ENCODE peak calls at places on chromosome 22, in eight cellular contexts. Z is IMR-90; M is SK-N-SH; S is transverse colon; R is HCT116; G is fibroblast of lung; Q is naive thymus-derived CD4-positive, alpha-beta T cell; V is PC-9. K is an unnamed sample.

GRCh38 chr22:17969732-17970131 is 54.6 kb downstream of the MICAL3 start:
- DNase-seq in Z (peak; percentile 99), M (no peak), S (no peak), R (no peak), G (peak; percentile 97), Q (no peak), V (peak; percentile 65), K (no peak)

GRCh38 chr22:42281706-42282251 is 11.3 kb upstream of the TCF20 start:
- DNase-seq in Z (no peak), M (no peak), S (no peak), R (no peak), G (no peak), Q (no peak), V (no peak), K (no peak)

GRCh38 chr22:41995211-41995610 is 3.4 kb upstream of the WBP2NL start:
- DNase-seq in Z (no peak), M (no peak), S (no peak), R (no peak), G (no peak), Q (no peak), V (no peak), K (no peak)

GRCh38 chr22:38243007-38243775 is 29.6 kb downstream of the TMEM184B start:
- DNase-seq in Z (peak; percentile 78), M (no peak), S (peak; percentile 81), R (no peak), G (peak; percentile 89), Q (no peak), V (no peak), K (no peak)

GRCh38 chr22:26958378-26958777 is 301.0 kb downstream of the MIAT start:
- DNase-seq in Z (no peak), M (no peak), S (no peak), R (no peak), G (no peak), Q (no peak), V (no peak), K (no peak)

GRCh38 chr22:21650280-21650679 is 8.2 kb downstream of the SDF2L1 start:
- DNase-seq in Z (no peak), M (no peak), S (no peak), R (no peak), G (no peak), Q (no peak), V (no peak), K (no peak)

GRCh38 chr22:29798801-29799200 is 31.6 kb downstream of the UQCR10 start:
- DNase-seq in Z (no peak), M (no peak), S (no peak), R (no peak), G (no peak), Q (no peak), V (peak; percentile 87), K (no peak)

GRCh38 chr22:48863965-48864538 is 963.6 kb downstream of the BRD1 start:
- DNase-seq in Z (no peak), M (no peak), S (no peak), R (no peak), G (no peak), Q (no peak), V (no peak), K (no peak)

GRCh38 chr22:49957826-49958461 is 2.6 kb upstream of the PIM3 start:
- DNase-seq in Z (no peak), M (no peak), S (peak; percentile 44), R (no peak), G (no peak), Q (no peak), V (no peak), K (peak; percentile 50)

GRCh38 chr22:50114221-50114981 is 24.6 kb downstream of the MOV10L1 start:
- DNase-seq in Z (peak; percentile 83), M (peak; percentile 56), S (no peak), R (no peak), G (peak; percentile 81), Q (no peak), V (no peak), K (peak; percentile 78)

GRCh38 chr22:43777204-43777671 is 34.9 kb downstream of the EFCAB6 start:
- DNase-seq in Z (peak; percentile 91), M (no peak), S (no peak), R (no peak), G (peak; percentile 47), Q (no peak), V (peak; percentile 94), K (no peak)

GRCh38 chr22:41699264-41700104 is at the start of gene MEI1:
- DNase-seq in Z (peak; percentile 56), M (no peak), S (peak; percentile 85), R (no peak), G (peak; percentile 64), Q (peak; percentile 86), V (no peak), K (peak; percentile 88)

GRCh38 chr22:36359172-36359973 is 28.4 kb downstream of the MYH9 start:
- DNase-seq in Z (no peak), M (no peak), S (no peak), R (no peak), G (no peak), Q (no peak), V (no peak), K (no peak)

GRCh38 chr22:49188591-49188990 is 639.1 kb downstream of the BRD1 start:
- DNase-seq in Z (no peak), M (no peak), S (no peak), R (no peak), G (no peak), Q (no peak), V (no peak), K (peak; percentile 18)

GRCh38 chr22:29817724-29818123 is 20.4 kb downstream of the ASCC2 start:
- DNase-seq in Z (no peak), M (no peak), S (no peak), R (no peak), G (no peak), Q (no peak), V (no peak), K (no peak)

GRCh38 chr22:39315389-39315788 is 4.0 kb downstream of the RPL3 start:
- DNase-seq in Z (no peak), M (no peak), S (no peak), R (no peak), G (no peak), Q (no peak), V (no peak), K (no peak)

GRCh38 chr22:40326905-40327735 is 19.2 kb upstream of the ADSL start:
- DNase-seq in Z (peak; percentile 67), M (no peak), S (no peak), R (no peak), G (peak; percentile 68), Q (peak; percentile 79), V (no peak), K (no peak)

GRCh38 chr22:24428751-24429410 is 1.5 kb downstream of the ADORA2A start:
- DNase-seq in Z (no peak), M (peak; percentile 59), S (no peak), R (no peak), G (no peak), Q (no peak), V (no peak), K (peak; percentile 26)

GRCh38 chr22:44357962-44358553 is 45.3 kb upstream of the SHISAL1 start:
- DNase-seq in Z (peak; percentile 24), M (no peak), S (peak; percentile 19), R (no peak), G (peak; percentile 26), Q (no peak), V (no peak), K (peak; percentile 38)

GRCh38 chr22:37545703-37546435 is 14.4 kb upstream of the CDC42EP1 start:
- DNase-seq in Z (peak; percentile 90), M (no peak), S (peak; percentile 92), R (no peak), G (peak; percentile 94), Q (no peak), V (no peak), K (peak; percentile 90)

GRCh38 chr22:41775976-41776375 is 24.5 kb upstream of the CCDC134 start:
- DNase-seq in Z (no peak), M (no peak), S (no peak), R (no peak), G (no peak), Q (no peak), V (peak; percentile 80), K (no peak)

DNA sequence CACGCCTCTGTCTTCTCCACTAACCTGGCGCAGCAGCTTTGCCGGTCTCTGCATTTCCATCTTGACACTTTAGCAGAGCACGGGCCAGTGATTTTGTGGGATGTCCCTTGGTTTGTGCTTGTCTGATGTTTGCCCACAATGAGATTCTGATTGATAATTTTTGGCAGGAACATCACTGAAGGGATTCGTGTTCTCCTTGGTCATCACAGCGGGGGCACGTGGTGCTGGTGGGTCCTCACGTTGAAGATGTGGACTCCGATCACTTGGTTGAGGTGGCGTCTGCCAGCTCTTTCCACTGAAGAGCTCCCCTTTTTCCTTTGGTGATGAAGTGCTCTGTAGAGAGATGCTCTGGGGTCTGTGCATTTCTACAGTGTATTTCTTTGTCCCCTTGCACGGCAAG is 37.2 kb downstream of the TBC1D22A start:
- DNase-seq in Z (no peak), M (no peak), S (no peak), R (no peak), G (no peak), Q (no peak), V (no peak), K (no peak)
- H3K36me3 ChIP-seq in Z (peaks cover 23% of the 10 kb centered on the region), M (peaks cover 30% of the 10 kb centered on the region), S (no peaks in the 10 kb centered on the region), R (peaks cover 11% of the 10 kb centered on the region), G (peaks cover 6% of the 10 kb centered on the region), Q (peaks cover 6% of the 10 kb centered on the region), V (no peaks in the 10 kb centered on the region), K (peaks cover 71% of the 10 kb centered on the region)

GRCh38 chr22:35347462-35347861 is 33.4 kb upstream of the HMOX1 start:
- DNase-seq in Z (no peak), M (no peak), S (no peak), R (no peak), G (no peak), Q (no peak), V (no peak), K (no peak)
- H3K36me3 ChIP-seq in Z (peaks cover 30% of the 10 kb centered on the region), M (no peaks in the 10 kb centered on the region), S (no peaks in the 10 kb centered on the region), R (no peaks in the 10 kb centered on the region), G (peaks cover 5% of the 10 kb centered on the region), Q (no peaks in the 10 kb centered on the region), V (peaks cover 11% of the 10 kb centered on the region), K (peaks cover 45% of the 10 kb centered on the region)

GRCh38 chr22:22988150-22988549 is 82.2 kb upstream of the GNAZ start:
- DNase-seq in Z (no peak), M (no peak), S (no peak), R (no peak), G (no peak), Q (no peak), V (no peak), K (no peak)
- H3K36me3 ChIP-seq in Z (no peaks in the 10 kb centered on the region), M (no peaks in the 10 kb centered on the region), S (no peaks in the 10 kb centered on the region), R (no peaks in the 10 kb centered on the region), G (no peaks in the 10 kb centered on the region), Q (no peaks in the 10 kb centered on the region), V (no peaks in the 10 kb centered on the region), K (no peaks in the 10 kb centered on the region)

GRCh38 chr22:19476023-19476422 is 3.0 kb downstream of the UFD1 start:
- DNase-seq in Z (no peak), M (no peak), S (no peak), R (no peak), G (no peak), Q (no peak), V (no peak), K (no peak)

GRCh38 chr22:19472233-19472632 is 6.8 kb downstream of the UFD1 start:
- DNase-seq in Z (no peak), M (no peak), S (no peak), R (no peak), G (no peak), Q (no peak), V (no peak), K (no peak)

GRCh38 chr22:19470010-19470409 is 9.0 kb downstream of the UFD1 start:
- DNase-seq in Z (no peak), M (no peak), S (no peak), R (no peak), G (no peak), Q (no peak), V (no peak), K (no peak)

GRCh38 chr22:19471572-19471971 is 7.4 kb downstream of the UFD1 start:
- DNase-seq in Z (no peak), M (no peak), S (no peak), R (no peak), G (no peak), Q (no peak), V (no peak), K (no peak)

GRCh38 chr22:19473578-19473977 is 5.4 kb downstream of the UFD1 start:
- DNase-seq in Z (no peak), M (no peak), S (no peak), R (no peak), G (no peak), Q (no peak), V (no peak), K (no peak)
- H3K36me3 ChIP-seq in Z (peaks cover 61% of the 10 kb centered on the region), M (peaks cover 62% of the 10 kb centered on the region), S (no peaks in the 10 kb centered on the region), R (peaks cover 19% of the 10 kb centered on the region), G (peaks cover 26% of the 10 kb centered on the region), Q (peaks cover 16% of the 10 kb centered on the region), V (no peaks in the 10 kb centered on the region), K (peaks cover 70% of the 10 kb centered on the region)